ENCODE peak calls at places on chromosomes 6 and 20, in four cellular contexts. O, W, C and L are unnamed samples.

GRCh38 chr20:46122071-46122470 is 4.0 kb downstream of the CD40 start:
- DNase-seq in O (no peak), W (no peak), C (no peak), L (no peak)

GRCh38 chr6:63565727-63566625 is 6.3 kb upstream of the LOC128125822 start:
- DNase-seq in O (no peak), W (no peak), C (no peak), L (peak; percentile 15)

GRCh38 chr20:38730989-38731737 is 6.9 kb downstream of the SLC32A1 start:
- DNase-seq in O (peak; percentile 82), W (peak; percentile 59), C (peak; percentile 77), L (peak; percentile 96)

GRCh38 chr6:40899684-40900155 is 139.3 kb downstream of the UNC5CL start:
- DNase-seq in O (no peak), W (no peak), C (no peak), L (no peak)

GRCh38 chr6:142246960-142247359 is 54.8 kb upstream of the ADGRG6 start:
- DNase-seq in O (no peak), W (no peak), C (no peak), L (no peak)

GRCh38 chr20:23116301-23117089 is 30.4 kb upstream of the CD93 start:
- DNase-seq in O (no peak), W (no peak), C (no peak), L (no peak)

GRCh38 chr6:4883298-4883697 is 107.1 kb downstream of the CDYL start:
- DNase-seq in O (no peak), W (no peak), C (no peak), L (no peak)

GRCh38 chr6:106702451-106703110 is 73.2 kb downstream of the QRSL1 start:
- DNase-seq in O (no peak), W (no peak), C (no peak), L (no peak)

GRCh38 chr20:59805786-59806577 is 127.5 kb downstream of the SYCP2 start:
- DNase-seq in O (no peak), W (no peak), C (no peak), L (no peak)

GRCh38 chr6:137105375-137105774 is 60.6 kb upstream of the IL20RA start:
- DNase-seq in O (no peak), W (no peak), C (no peak), L (no peak)

GRCh38 chr6:79188885-79189505 is 45.5 kb downstream of the HMGN3 start:
- DNase-seq in O (no peak), W (no peak), C (no peak), L (peak; percentile 29)

GRCh38 chr6:81938014-81938761 is 185.7 kb upstream of the TENT5A start:
- DNase-seq in O (no peak), W (no peak), C (no peak), L (no peak)

GRCh38 chr6:30013296-30013922 is 47.7 kb upstream of the POLR1H start:
- DNase-seq in O (peak; percentile 21), W (no peak), C (no peak), L (peak; percentile 80)

GRCh38 chr6:43088654-43089056 is 12.5 kb downstream of the PTK7 start:
- DNase-seq in O (no peak), W (no peak), C (no peak), L (peak; percentile 36)

GRCh38 chr20:34452281-34452982 is 63.8 kb upstream of the DYNLRB1 start:
- DNase-seq in O (no peak), W (no peak), C (no peak), L (no peak)

GRCh38 chr6:118980063-118980462 is 45.1 kb upstream of the MCM9 start:
- DNase-seq in O (no peak), W (no peak), C (peak; percentile 33), L (no peak)

GRCh38 chr6:24486065-24486464 is 3.3 kb downstream of the GPLD1 start:
- DNase-seq in O (no peak), W (no peak), C (no peak), L (no peak)

GRCh38 chr6:112780498-112781096 is 433.5 kb downstream of the RFPL4B start:
- DNase-seq in O (no peak), W (peak; percentile 29), C (peak; percentile 43), L (peak; percentile 88)

GRCh38 chr6:152221806-152222628 is 414.5 kb downstream of the ESR1 start:
- DNase-seq in O (no peak), W (no peak), C (no peak), L (no peak)

GRCh38 chr6:2900821-2901644 is 2.1 kb downstream of the SERPINB9 start:
- DNase-seq in O (no peak), W (no peak), C (no peak), L (no peak)

GRCh38 chr6:31874836-31875572 is 3.8 kb downstream of the SLC44A4 start:
- DNase-seq in O (no peak), W (no peak), C (no peak), L (no peak)

GRCh38 chr6:143594647-143595046 is 83.1 kb upstream of the PHACTR2 start:
- DNase-seq in O (no peak), W (no peak), C (no peak), L (no peak)

GRCh38 chr20:50691585-50692552 is 527 bp upstream of the RIPOR3 start:
- DNase-seq in O (no peak), W (no peak), C (no peak), L (peak; percentile 67)